ENCODE peak calls at places on chromosomes 6 and 20, in ten cellular contexts. A, G, I, N, W, R, O, H, T and F are unnamed samples.

GRCh38 chr6:135181333-135182119 is 418 bp downstream of the MYB start:
- DNase-seq in A (no peak), H (peak), R (no peak), T (peak), I (no peak), N (no peak), W (no peak), G (no peak), O (no peak), F (no peak)

GRCh38 chr6:36381502-36382389 is 5.7 kb downstream of the ETV7 start:
- DNase-seq in A (no peak), W (no peak), G (no peak), I (no peak), H (no peak), O (no peak), N (no peak), R (no peak), T (no peak), F (no peak)

GRCh38 chr20:38680492-38681118 is 43.7 kb upstream of the SLC32A1 start:
- DNase-seq in I (peak), O (no peak), N (no peak), A (no peak), G (no peak), T (no peak), W (no peak), R (peak), H (peak), F (no peak)

GRCh38 chr20:8647868-8648495 is 420.9 kb upstream of the PLCB4 start:
- DNase-seq in N (peak), R (no peak), O (no peak), H (no peak), I (no peak), W (peak), A (no peak), T (no peak), G (peak), F (no peak)

GRCh38 chr6:159097256-159097655 is 52.5 kb upstream of the TAGAP start:
- DNase-seq in H (no peak), A (no peak), R (no peak), N (no peak), O (no peak), W (no peak), I (no peak), G (no peak), T (no peak), F (no peak)

GRCh38 chr6:12009904-12010634 is 2.0 kb upstream of the HIVEP1 start:
- DNase-seq in I (no peak), H (peak), R (peak), O (no peak), W (no peak), A (no peak), T (no peak), G (no peak), N (no peak), F (no peak)

GRCh38 chr6:154457881-154458284 is 52.6 kb downstream of the CNKSR3 start:
- DNase-seq in R (no peak), I (peak), W (no peak), A (peak), O (no peak), G (no peak), N (no peak), T (no peak), H (no peak), F (no peak)

GRCh38 chr20:57650756-57651483 is 30.7 kb upstream of the ZBP1 start:
- DNase-seq in G (no peak), W (no peak), O (peak), I (no peak), A (no peak), H (no peak), N (no peak), R (no peak), T (no peak), F (peak)

GRCh38 chr6:133894795-133895401 is 6.0 kb downstream of the TCF21 start:
- DNase-seq in W (peak), H (no peak), R (peak), O (no peak), G (no peak), T (no peak), A (no peak), I (peak), N (peak), F (no peak)

GRCh38 chr20:2619961-2620595 is 32.4 kb upstream of the NOP56 start:
- DNase-seq in R (peak), I (no peak), H (no peak), N (no peak), W (no peak), A (no peak), O (no peak), T (no peak), G (no peak), F (no peak)

GRCh38 chr20:61628901-61629300 is 376.8 kb downstream of the CDH4 start:
- DNase-seq in N (no peak), T (no peak), G (no peak), H (no peak), R (no peak), W (no peak), I (peak), O (no peak), A (no peak), F (no peak)

DNA sequence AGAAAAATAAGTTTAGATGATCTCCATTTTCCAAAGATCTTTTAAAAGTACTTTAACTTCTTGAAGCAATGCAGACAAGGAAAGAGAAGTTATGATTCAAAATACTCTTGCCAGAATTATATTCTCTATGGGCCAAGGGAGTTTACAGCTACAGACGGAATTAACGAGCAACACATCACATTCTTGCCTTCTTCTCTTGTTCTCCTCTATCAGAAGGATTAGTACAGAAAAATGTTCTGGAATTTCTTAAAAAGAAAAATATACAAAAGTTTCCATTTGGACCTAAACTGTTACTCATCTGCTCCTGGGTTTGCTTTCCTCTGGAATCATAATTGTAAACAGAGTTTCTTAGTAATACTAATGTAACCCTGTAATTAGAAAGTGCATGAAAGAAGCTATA is 284.7 kb upstream of the HSF2 start:
- DNase-seq in I (no peak), G (no peak), T (no peak), A (no peak), O (no peak), N (no peak), R (peak), W (no peak), H (no peak), F (no peak)
- H3K27ac ChIP-seq in I (no peak), G (no peak), T (no peak), A (no peak), O (no peak), N (no peak), R (no peak), W (no peak), H (no peak), F (no peak)

GRCh38 chr20:44496976-44497375 is 21.3 kb downstream of the TTPAL start:
- DNase-seq in I (no peak), G (no peak), R (peak), H (no peak), A (no peak), O (no peak), N (no peak), T (no peak), W (peak), F (no peak)
- H3K4me3 ChIP-seq in I (no peak), G (no peak), R (no peak), H (no peak), A (no peak), O (no peak), N (no peak), T (no peak), W (no peak), F (no peak)

DNA sequence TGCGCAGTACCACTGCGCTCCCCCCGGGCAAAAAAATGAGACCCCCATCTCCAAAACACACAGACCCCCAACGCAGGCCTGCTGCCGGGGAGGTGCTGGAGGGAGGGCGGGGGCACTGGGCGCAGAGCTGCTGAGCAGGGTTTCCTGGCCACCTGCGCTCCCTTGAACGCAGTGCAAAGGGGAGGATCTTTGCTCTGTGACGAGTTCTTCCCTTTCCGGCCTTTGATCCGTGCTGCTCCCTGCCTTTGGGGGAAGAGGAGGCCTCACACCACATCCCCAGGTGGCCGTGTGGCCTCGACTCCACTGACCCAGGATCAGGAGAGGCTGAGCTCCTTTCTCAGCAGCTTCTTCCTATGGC is 8.9 kb upstream of the COL20A1 start:
- DNase-seq in T (no peak), O (no peak), H (no peak), A (no peak), I (no peak), W (no peak), N (no peak), G (no peak), R (no peak), F (no peak)
- TF ChIP-seq POLR2A in T (no peak), O (no peak), H (no peak), A (no peak), I (no peak), W (no peak), N (no peak), G (no peak), R (no peak), F (no peak)

GRCh38 chr20:58981564-58982364 is 708 bp downstream of the NELFCD start:
- DNase-seq in A (peak), I (peak), R (peak), N (no peak), H (peak), O (peak), T (no peak), W (no peak), G (no peak), F (peak)

GRCh38 chr20:58984691-58985090 is 3.6 kb downstream of the NELFCD start:
- DNase-seq in G (peak), R (no peak), H (no peak), I (no peak), A (peak), W (peak), T (no peak), O (peak), N (no peak), F (no peak)

GRCh38 chr20:58985656-58986055 is 4.6 kb downstream of the NELFCD start:
- DNase-seq in H (no peak), R (no peak), W (peak), G (peak), A (peak), O (peak), N (no peak), I (no peak), T (no peak), F (no peak)

GRCh38 chr20:58980711-58981563 is at the start of gene NELFCD:
- DNase-seq in W (peak), T (peak), R (peak), I (peak), A (peak), N (peak), G (peak), H (peak), O (peak), F (peak)

DNA sequence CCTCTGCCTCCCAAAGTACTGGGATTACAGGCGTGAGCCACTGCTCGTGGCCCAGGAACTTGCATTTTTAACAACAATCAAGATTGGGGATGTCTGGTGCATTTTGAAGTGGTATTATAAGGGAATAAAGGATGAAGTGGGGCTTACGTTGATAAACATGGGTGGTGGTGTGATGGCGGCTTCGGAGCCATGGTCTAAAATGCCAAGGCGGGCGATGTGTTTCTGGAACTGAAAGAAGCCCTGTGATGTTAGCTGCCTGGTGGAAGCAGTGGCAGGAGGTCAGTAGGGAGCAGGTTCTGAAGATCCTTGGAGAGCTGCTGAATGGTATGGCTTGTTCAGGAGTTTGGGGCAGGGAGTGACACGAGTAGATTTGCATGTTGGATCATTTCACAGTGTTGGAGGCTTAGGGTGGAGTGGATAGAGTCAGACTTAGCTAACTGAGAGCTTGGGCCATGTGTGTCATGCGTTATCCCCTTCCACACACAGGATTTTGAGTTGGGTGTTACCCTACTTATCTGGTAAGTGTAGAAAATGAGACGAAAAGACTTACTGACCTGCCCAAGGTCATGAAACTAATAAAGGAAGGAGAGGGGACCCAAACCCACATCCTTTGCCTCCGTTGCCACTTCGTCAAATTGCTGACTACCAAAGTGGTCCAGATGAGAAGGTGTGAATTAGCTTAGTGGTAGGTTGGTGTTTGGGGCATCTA is 1.5 kb downstream of the NELFCD start:
- DNase-seq in A (peak), O (peak), G (no peak), I (no peak), T (no peak), R (no peak), H (no peak), N (no peak), W (peak), F (peak)
- H3K27ac ChIP-seq in A (no peak), O (no peak), G (no peak), I (peak), T (no peak), R (no peak), H (no peak), N (no peak), W (peak), F (no peak)

GRCh38 chr20:62910217-62910766 is 16.0 kb downstream of the DIDO1 start:
- DNase-seq in G (no peak), A (no peak), N (no peak), O (peak), W (no peak), T (no peak), H (no peak), R (no peak), I (no peak), F (no peak)
- H3K4me3 ChIP-seq in G (no peak), A (no peak), N (no peak), O (no peak), W (no peak), T (no peak), H (no peak), R (no peak), I (no peak), F (no peak)

DNA sequence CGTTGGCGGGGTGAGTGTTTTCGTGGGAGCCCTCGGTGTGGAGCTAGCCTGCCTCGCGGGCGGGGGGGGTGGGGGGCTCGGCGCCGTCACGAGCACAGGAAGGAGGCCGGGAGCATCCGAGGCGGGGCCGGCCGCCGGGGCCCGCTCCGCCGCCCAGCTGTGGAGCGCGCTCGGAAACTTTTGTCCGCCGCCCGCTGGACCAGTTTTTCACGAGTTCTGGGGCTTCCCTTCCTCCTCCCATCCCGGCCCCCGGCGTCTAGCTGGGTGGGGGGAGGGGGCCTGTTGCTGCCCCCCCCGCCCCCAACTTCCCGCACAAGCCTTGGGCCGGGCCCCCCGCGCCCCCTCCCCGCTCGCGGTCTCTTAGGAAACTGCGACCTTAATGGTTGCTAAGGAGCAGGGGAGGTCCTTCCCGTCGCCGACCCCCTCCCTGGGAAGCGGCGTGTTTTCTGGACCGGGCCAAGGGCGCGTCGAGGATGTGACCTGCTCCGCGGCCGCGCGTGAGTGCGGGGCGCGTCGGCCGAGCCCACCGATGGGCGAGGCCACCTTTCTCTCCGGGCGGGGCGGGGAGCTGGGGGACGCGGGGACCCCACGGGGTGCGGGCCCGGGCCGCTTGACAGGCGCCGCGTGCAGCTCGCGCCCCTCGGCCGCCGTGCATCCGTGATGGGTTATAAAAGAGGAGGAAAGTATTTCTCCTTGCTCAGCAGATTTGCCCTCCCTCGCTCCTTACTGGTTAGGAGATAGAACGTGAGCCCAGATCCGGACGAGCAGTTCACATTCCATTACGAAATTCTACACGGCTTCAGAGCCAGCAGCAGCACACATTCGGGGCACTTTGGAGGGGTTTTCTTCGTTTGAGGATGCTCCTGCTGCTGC is 1.4 kb downstream of the RREB1 start:
- DNase-seq in T (peak), A (peak), I (peak), O (peak), H (peak), R (peak), G (peak), W (peak), N (peak), F (peak)
- TF ChIP-seq POLR2A in T (no peak), A (no peak), I (peak), O (no peak), H (no peak), R (no peak), G (peak), W (no peak), N (peak), F (peak)